ENCODE peak calls at places on chromosomes 2 and 18, in nine cellular contexts. One of them, this sample, is unnamed.

GRCh38 chr2:178846458-178846802 is 39.2 kb upstream of the TTN start:
- DNase-seq in fibroblast of the aortic adventitia: no peak
- DNase-seq in NCI-H1930: no peak
- DNase-seq in activated T-helper 1 cell treated with Interleukin-2 at 50 U/mL for 16 hours: no peak
- DNase-seq in WTC11: no peak
- DNase-seq in tibial nerve: no peak
- DNase-seq in GM12864: no peak
- DNase-seq in NCI-H460: no peak
- DNase-seq in naive thymus-derived CD8-positive, alpha-beta T cell: no peak
- DNase-seq in this sample: no peak

GRCh38 chr18:392926-393325 is 107.6 kb downstream of the COLEC12 start:
- DNase-seq in fibroblast of the aortic adventitia: peak; percentile 71
- DNase-seq in NCI-H1930: no peak
- DNase-seq in activated T-helper 1 cell treated with Interleukin-2 at 50 U/mL for 16 hours: no peak
- DNase-seq in WTC11: no peak
- DNase-seq in tibial nerve: no peak
- DNase-seq in GM12864: no peak
- DNase-seq in NCI-H460: no peak
- DNase-seq in naive thymus-derived CD8-positive, alpha-beta T cell: no peak
- DNase-seq in this sample: no peak

GRCh38 chr2:227759411-227760113 is 13.9 kb downstream of the SCYGR8 start:
- DNase-seq in fibroblast of the aortic adventitia: no peak
- DNase-seq in NCI-H1930: no peak
- DNase-seq in activated T-helper 1 cell treated with Interleukin-2 at 50 U/mL for 16 hours: no peak
- DNase-seq in WTC11: no peak
- DNase-seq in tibial nerve: no peak
- DNase-seq in GM12864: no peak
- DNase-seq in NCI-H460: no peak
- DNase-seq in naive thymus-derived CD8-positive, alpha-beta T cell: no peak
- DNase-seq in this sample: peak; percentile 27

GRCh38 chr2:36497570-36498163 is 100.3 kb downstream of the FEZ2 start:
- DNase-seq in fibroblast of the aortic adventitia: no peak
- DNase-seq in NCI-H1930: no peak
- DNase-seq in activated T-helper 1 cell treated with Interleukin-2 at 50 U/mL for 16 hours: no peak
- DNase-seq in WTC11: no peak
- DNase-seq in tibial nerve: no peak
- DNase-seq in GM12864: no peak
- DNase-seq in NCI-H460: no peak
- DNase-seq in naive thymus-derived CD8-positive, alpha-beta T cell: no peak
- DNase-seq in this sample: no peak

GRCh38 chr2:15050483-15050882 is 418.0 kb downstream of the LRATD1 start:
- DNase-seq in fibroblast of the aortic adventitia: no peak
- DNase-seq in NCI-H1930: no peak
- DNase-seq in activated T-helper 1 cell treated with Interleukin-2 at 50 U/mL for 16 hours: no peak
- DNase-seq in WTC11: no peak
- DNase-seq in tibial nerve: no peak
- DNase-seq in GM12864: no peak
- DNase-seq in NCI-H460: no peak
- DNase-seq in naive thymus-derived CD8-positive, alpha-beta T cell: no peak
- DNase-seq in this sample: no peak

GRCh38 chr2:225122582-225123486 is 80.6 kb upstream of the DOCK10 start:
- DNase-seq in fibroblast of the aortic adventitia: peak; percentile 63
- DNase-seq in NCI-H1930: no peak
- DNase-seq in activated T-helper 1 cell treated with Interleukin-2 at 50 U/mL for 16 hours: no peak
- DNase-seq in WTC11: peak; percentile 15
- DNase-seq in tibial nerve: no peak
- DNase-seq in GM12864: no peak
- DNase-seq in NCI-H460: peak; percentile 16
- DNase-seq in naive thymus-derived CD8-positive, alpha-beta T cell: no peak
- DNase-seq in this sample: no peak

GRCh38 chr2:160324161-160324768 is 124.2 kb upstream of the ITGB6 start:
- DNase-seq in fibroblast of the aortic adventitia: peak; percentile 79
- DNase-seq in NCI-H1930: no peak
- DNase-seq in activated T-helper 1 cell treated with Interleukin-2 at 50 U/mL for 16 hours: no peak
- DNase-seq in WTC11: peak; percentile 51
- DNase-seq in tibial nerve: peak; percentile 36
- DNase-seq in GM12864: no peak
- DNase-seq in NCI-H460: peak; percentile 33
- DNase-seq in naive thymus-derived CD8-positive, alpha-beta T cell: no peak
- DNase-seq in this sample: peak; percentile 20

GRCh38 chr2:157256621-157257020 is 884 bp upstream of the GALNT5 start:
- DNase-seq in fibroblast of the aortic adventitia: peak; percentile 17
- DNase-seq in NCI-H1930: no peak
- DNase-seq in activated T-helper 1 cell treated with Interleukin-2 at 50 U/mL for 16 hours: no peak
- DNase-seq in WTC11: no peak
- DNase-seq in tibial nerve: no peak
- DNase-seq in GM12864: peak; percentile 80
- DNase-seq in NCI-H460: no peak
- DNase-seq in naive thymus-derived CD8-positive, alpha-beta T cell: no peak
- DNase-seq in this sample: no peak